ENCODE peak calls at places on chromosomes 16 and 17, in six cellular contexts. One of them, this sample, is unnamed.

GRCh38 chr17:382644-383533 is 30.3 kb upstream of the RPH3AL start:
- DNase-seq in mesendoderm: peak
- DNase-seq in activated T-cell treated with anti-CD3 and anti-CD28 coated beads for 24 hours: no peak
- DNase-seq in KG1: no peak
- DNase-seq in anterior cingulate cortex: peak
- DNase-seq in stimulated activated CD8-positive, alpha-beta memory T cell treated with anti-CD3 and anti-CD28 coated beads, Interleukin-7, amount 100 ng/mL, for 1 hour: no peak
- DNase-seq in this sample: no peak

GRCh38 chr16:50688867-50689266 is 4.5 kb upstream of the NOD2 start:
- DNase-seq in mesendoderm: no peak
- DNase-seq in activated T-cell treated with anti-CD3 and anti-CD28 coated beads for 24 hours: no peak
- DNase-seq in KG1: no peak
- DNase-seq in anterior cingulate cortex: no peak
- DNase-seq in stimulated activated CD8-positive, alpha-beta memory T cell treated with anti-CD3 and anti-CD28 coated beads, Interleukin-7, amount 100 ng/mL, for 1 hour: no peak
- DNase-seq in this sample: no peak

GRCh38 chr17:81349397-81350319 is 45.6 kb upstream of the BAHCC1 start:
- DNase-seq in mesendoderm: no peak
- DNase-seq in activated T-cell treated with anti-CD3 and anti-CD28 coated beads for 24 hours: no peak
- DNase-seq in KG1: no peak
- DNase-seq in anterior cingulate cortex: no peak
- DNase-seq in stimulated activated CD8-positive, alpha-beta memory T cell treated with anti-CD3 and anti-CD28 coated beads, Interleukin-7, amount 100 ng/mL, for 1 hour: no peak
- DNase-seq in this sample: no peak

GRCh38 chr17:68029512-68030215 is 5.9 kb upstream of the KPNA2 start:
- DNase-seq in mesendoderm: no peak
- DNase-seq in activated T-cell treated with anti-CD3 and anti-CD28 coated beads for 24 hours: no peak
- DNase-seq in KG1: no peak
- DNase-seq in anterior cingulate cortex: no peak
- DNase-seq in stimulated activated CD8-positive, alpha-beta memory T cell treated with anti-CD3 and anti-CD28 coated beads, Interleukin-7, amount 100 ng/mL, for 1 hour: no peak
- DNase-seq in this sample: no peak

GRCh38 chr17:51481370-51481769 is 221.0 kb downstream of the UTP18 start:
- DNase-seq in mesendoderm: no peak
- DNase-seq in activated T-cell treated with anti-CD3 and anti-CD28 coated beads for 24 hours: no peak
- DNase-seq in KG1: no peak
- DNase-seq in anterior cingulate cortex: no peak
- DNase-seq in stimulated activated CD8-positive, alpha-beta memory T cell treated with anti-CD3 and anti-CD28 coated beads, Interleukin-7, amount 100 ng/mL, for 1 hour: no peak
- DNase-seq in this sample: no peak

GRCh38 chr17:70560471-70560870 is 391.1 kb downstream of the KCNJ2 start:
- DNase-seq in mesendoderm: no peak
- DNase-seq in activated T-cell treated with anti-CD3 and anti-CD28 coated beads for 24 hours: no peak
- DNase-seq in KG1: no peak
- DNase-seq in anterior cingulate cortex: no peak
- DNase-seq in stimulated activated CD8-positive, alpha-beta memory T cell treated with anti-CD3 and anti-CD28 coated beads, Interleukin-7, amount 100 ng/mL, for 1 hour: no peak
- DNase-seq in this sample: no peak

GRCh38 chr16:74563828-74564263 is 43.1 kb downstream of the GLG1 start:
- DNase-seq in mesendoderm: peak
- DNase-seq in activated T-cell treated with anti-CD3 and anti-CD28 coated beads for 24 hours: no peak
- DNase-seq in KG1: no peak
- DNase-seq in anterior cingulate cortex: no peak
- DNase-seq in stimulated activated CD8-positive, alpha-beta memory T cell treated with anti-CD3 and anti-CD28 coated beads, Interleukin-7, amount 100 ng/mL, for 1 hour: no peak
- DNase-seq in this sample: no peak

GRCh38 chr16:87931504-87931903 is 4.8 kb downstream of the CA5A start:
- DNase-seq in mesendoderm: no peak
- DNase-seq in activated T-cell treated with anti-CD3 and anti-CD28 coated beads for 24 hours: no peak
- DNase-seq in KG1: no peak
- DNase-seq in anterior cingulate cortex: no peak
- DNase-seq in stimulated activated CD8-positive, alpha-beta memory T cell treated with anti-CD3 and anti-CD28 coated beads, Interleukin-7, amount 100 ng/mL, for 1 hour: no peak
- DNase-seq in this sample: no peak

GRCh38 chr16:57800213-57801097 is 1.8 kb downstream of the KIFC3 start:
- DNase-seq in mesendoderm: peak
- DNase-seq in activated T-cell treated with anti-CD3 and anti-CD28 coated beads for 24 hours: no peak
- DNase-seq in KG1: no peak
- DNase-seq in anterior cingulate cortex: no peak
- DNase-seq in stimulated activated CD8-positive, alpha-beta memory T cell treated with anti-CD3 and anti-CD28 coated beads, Interleukin-7, amount 100 ng/mL, for 1 hour: no peak
- DNase-seq in this sample: no peak

GRCh38 chr17:50865060-50865867 is 890 bp downstream of the TOB1 start:
- DNase-seq in mesendoderm: peak
- DNase-seq in activated T-cell treated with anti-CD3 and anti-CD28 coated beads for 24 hours: peak
- DNase-seq in KG1: no peak
- DNase-seq in anterior cingulate cortex: no peak
- DNase-seq in stimulated activated CD8-positive, alpha-beta memory T cell treated with anti-CD3 and anti-CD28 coated beads, Interleukin-7, amount 100 ng/mL, for 1 hour: peak
- DNase-seq in this sample: peak

GRCh38 chr17:38632334-38632733 is 26.6 kb upstream of the SRCIN1 start:
- DNase-seq in mesendoderm: no peak
- DNase-seq in activated T-cell treated with anti-CD3 and anti-CD28 coated beads for 24 hours: no peak
- DNase-seq in KG1: no peak
- DNase-seq in anterior cingulate cortex: no peak
- DNase-seq in stimulated activated CD8-positive, alpha-beta memory T cell treated with anti-CD3 and anti-CD28 coated beads, Interleukin-7, amount 100 ng/mL, for 1 hour: no peak
- DNase-seq in this sample: no peak

GRCh38 chr16:87060026-87060986 is 256.9 kb downstream of the C16orf95 start:
- DNase-seq in mesendoderm: peak
- DNase-seq in activated T-cell treated with anti-CD3 and anti-CD28 coated beads for 24 hours: no peak
- DNase-seq in KG1: no peak
- DNase-seq in anterior cingulate cortex: no peak
- DNase-seq in stimulated activated CD8-positive, alpha-beta memory T cell treated with anti-CD3 and anti-CD28 coated beads, Interleukin-7, amount 100 ng/mL, for 1 hour: no peak
- DNase-seq in this sample: no peak

GRCh38 chr17:14300628-14301278 is at the start of gene HS3ST3B1:
- DNase-seq in mesendoderm: peak
- DNase-seq in activated T-cell treated with anti-CD3 and anti-CD28 coated beads for 24 hours: peak
- DNase-seq in KG1: peak
- DNase-seq in anterior cingulate cortex: peak
- DNase-seq in stimulated activated CD8-positive, alpha-beta memory T cell treated with anti-CD3 and anti-CD28 coated beads, Interleukin-7, amount 100 ng/mL, for 1 hour: peak
- DNase-seq in this sample: peak

GRCh38 chr17:72782985-72783701 is 309.3 kb downstream of the SLC39A11 start:
- DNase-seq in mesendoderm: peak
- DNase-seq in activated T-cell treated with anti-CD3 and anti-CD28 coated beads for 24 hours: no peak
- DNase-seq in KG1: no peak
- DNase-seq in anterior cingulate cortex: no peak
- DNase-seq in stimulated activated CD8-positive, alpha-beta memory T cell treated with anti-CD3 and anti-CD28 coated beads, Interleukin-7, amount 100 ng/mL, for 1 hour: no peak
- DNase-seq in this sample: no peak

GRCh38 chr17:43019418-43019817 is 2.8 kb downstream of the VAT1 start:
- DNase-seq in mesendoderm: no peak
- DNase-seq in activated T-cell treated with anti-CD3 and anti-CD28 coated beads for 24 hours: no peak
- DNase-seq in KG1: no peak
- DNase-seq in anterior cingulate cortex: no peak
- DNase-seq in stimulated activated CD8-positive, alpha-beta memory T cell treated with anti-CD3 and anti-CD28 coated beads, Interleukin-7, amount 100 ng/mL, for 1 hour: no peak
- DNase-seq in this sample: no peak

GRCh38 chr16:17543073-17543472 is 72.3 kb upstream of the XYLT1 start:
- DNase-seq in mesendoderm: no peak
- DNase-seq in activated T-cell treated with anti-CD3 and anti-CD28 coated beads for 24 hours: no peak
- DNase-seq in KG1: no peak
- DNase-seq in anterior cingulate cortex: no peak
- DNase-seq in stimulated activated CD8-positive, alpha-beta memory T cell treated with anti-CD3 and anti-CD28 coated beads, Interleukin-7, amount 100 ng/mL, for 1 hour: no peak
- DNase-seq in this sample: no peak

GRCh38 chr17:7803981-7804380 is 30.0 kb upstream of the KDM6B start:
- DNase-seq in mesendoderm: peak
- DNase-seq in activated T-cell treated with anti-CD3 and anti-CD28 coated beads for 24 hours: no peak
- DNase-seq in KG1: no peak
- DNase-seq in anterior cingulate cortex: no peak
- DNase-seq in stimulated activated CD8-positive, alpha-beta memory T cell treated with anti-CD3 and anti-CD28 coated beads, Interleukin-7, amount 100 ng/mL, for 1 hour: no peak
- DNase-seq in this sample: no peak

GRCh38 chr16:31277659-31278260 is 18.0 kb downstream of the ITGAM start:
- DNase-seq in mesendoderm: no peak
- DNase-seq in activated T-cell treated with anti-CD3 and anti-CD28 coated beads for 24 hours: no peak
- DNase-seq in KG1: no peak
- DNase-seq in anterior cingulate cortex: no peak
- DNase-seq in stimulated activated CD8-positive, alpha-beta memory T cell treated with anti-CD3 and anti-CD28 coated beads, Interleukin-7, amount 100 ng/mL, for 1 hour: no peak
- DNase-seq in this sample: no peak

GRCh38 chr16:30007378-30007895 is 3.4 kb downstream of the DOC2A start:
- DNase-seq in mesendoderm: no peak
- DNase-seq in activated T-cell treated with anti-CD3 and anti-CD28 coated beads for 24 hours: no peak
- DNase-seq in KG1: no peak
- DNase-seq in anterior cingulate cortex: no peak
- DNase-seq in stimulated activated CD8-positive, alpha-beta memory T cell treated with anti-CD3 and anti-CD28 coated beads, Interleukin-7, amount 100 ng/mL, for 1 hour: no peak
- DNase-seq in this sample: no peak

GRCh38 chr17:17580662-17581470 is 10.6 kb downstream of the PEMT start:
- DNase-seq in mesendoderm: no peak
- DNase-seq in activated T-cell treated with anti-CD3 and anti-CD28 coated beads for 24 hours: no peak
- DNase-seq in KG1: no peak
- DNase-seq in anterior cingulate cortex: no peak
- DNase-seq in stimulated activated CD8-positive, alpha-beta memory T cell treated with anti-CD3 and anti-CD28 coated beads, Interleukin-7, amount 100 ng/mL, for 1 hour: no peak
- DNase-seq in this sample: no peak

This sample was measured in hypothalamus.